ENCODE peak calls at places on chromosomes 5 and 9, in eight cellular contexts. Z, T, D, W, J, F, H and N are unnamed samples.

GRCh38 chr9:86093788-86094555 is 5.4 kb downstream of the GOLM1 start:
- DNase-seq in Z (peak; percentile 81), T (no peak), D (no peak), W (no peak), J (peak; percentile 41), F (no peak), H (no peak), N (no peak)

GRCh38 chr9:81878530-81878929 is 49.7 kb upstream of the SPATA31D4 start:
- DNase-seq in Z (no peak), T (no peak), D (no peak), W (no peak), J (no peak), F (no peak), H (no peak), N (no peak)

GRCh38 chr5:14407051-14407450 is 174.5 kb upstream of the OTULINL start:
- DNase-seq in Z (no peak), T (no peak), D (no peak), W (no peak), J (no peak), F (no peak), H (no peak), N (no peak)

GRCh38 chr5:109281136-109281690 is 128.6 kb downstream of the PJA2 start:
- DNase-seq in Z (peak; percentile 57), T (no peak), D (no peak), W (no peak), J (no peak), F (no peak), H (no peak), N (no peak)

GRCh38 chr5:175252234-175252805 is 191.7 kb downstream of the DRD1 start:
- DNase-seq in Z (no peak), T (no peak), D (no peak), W (no peak), J (no peak), F (no peak), H (no peak), N (no peak)

GRCh38 chr5:78361226-78361993 is 993 bp downstream of the SCAMP1 start:
- DNase-seq in Z (peak; percentile 75), T (peak; percentile 70), D (peak; percentile 63), W (peak; percentile 77), J (peak; percentile 36), F (peak; percentile 70), H (no peak), N (no peak)

GRCh38 chr5:13957032-13957645 is 12.7 kb upstream of the DNAH5 start:
- DNase-seq in Z (peak; percentile 13), T (peak; percentile 26), D (no peak), W (peak; percentile 69), J (peak; percentile 51), F (no peak), H (no peak), N (peak; percentile 27)

GRCh38 chr9:16442622-16443021 is 427.8 kb downstream of the BNC2 start:
- DNase-seq in Z (no peak), T (no peak), D (peak; percentile 29), W (peak; percentile 56), J (no peak), F (no peak), H (no peak), N (no peak)

GRCh38 chr9:2319421-2319820 is 302.2 kb upstream of the VLDLR start:
- DNase-seq in Z (no peak), T (no peak), D (no peak), W (peak; percentile 12), J (no peak), F (no peak), H (no peak), N (no peak)

GRCh38 chr9:77896269-77897245 is 135.1 kb downstream of the GNAQ start:
- DNase-seq in Z (no peak), T (no peak), D (no peak), W (no peak), J (no peak), F (no peak), H (no peak), N (no peak)

GRCh38 chr9:10705383-10705782 is 92.6 kb upstream of the PTPRD start:
- DNase-seq in Z (no peak), T (no peak), D (no peak), W (no peak), J (no peak), F (no peak), H (no peak), N (no peak)

GRCh38 chr5:176152191-176152932 is 85.9 kb upstream of the SIMC1 start:
- DNase-seq in Z (no peak), T (no peak), D (no peak), W (no peak), J (no peak), F (no peak), H (no peak), N (no peak)

DNA sequence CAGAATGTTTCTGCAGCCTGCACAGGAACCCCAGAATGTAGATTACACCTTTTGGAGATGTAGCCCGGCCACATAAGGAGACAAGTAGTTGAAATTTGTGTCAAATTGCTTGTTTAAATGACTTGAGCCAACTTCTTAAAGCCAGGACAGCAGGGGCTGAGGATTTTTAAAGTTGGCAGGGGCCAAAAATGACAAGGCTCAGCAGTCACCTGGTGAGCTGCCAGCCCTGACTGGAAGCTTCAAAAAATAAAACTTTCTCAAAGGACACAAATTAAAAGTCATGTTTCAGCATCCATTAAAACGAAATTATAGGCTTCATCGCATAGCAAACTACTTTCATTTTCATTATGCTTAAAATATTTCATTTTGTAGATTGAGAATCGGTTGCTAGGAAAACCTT is 340.3 kb upstream of the WWC1 start:
- DNase-seq in Z (no peak), T (no peak), D (no peak), W (no peak), J (no peak), F (no peak), H (no peak), N (no peak)
- H3K4me3 ChIP-seq in Z (no peak overlapping the region), T (no peak overlapping the region), D (no peak overlapping the region), W (peak overlapping the region; percentile 44), J (peak overlapping the region; percentile 24), F (peak overlapping the region; percentile 48), H (no peak overlapping the region), N (no peak overlapping the region)

DNA sequence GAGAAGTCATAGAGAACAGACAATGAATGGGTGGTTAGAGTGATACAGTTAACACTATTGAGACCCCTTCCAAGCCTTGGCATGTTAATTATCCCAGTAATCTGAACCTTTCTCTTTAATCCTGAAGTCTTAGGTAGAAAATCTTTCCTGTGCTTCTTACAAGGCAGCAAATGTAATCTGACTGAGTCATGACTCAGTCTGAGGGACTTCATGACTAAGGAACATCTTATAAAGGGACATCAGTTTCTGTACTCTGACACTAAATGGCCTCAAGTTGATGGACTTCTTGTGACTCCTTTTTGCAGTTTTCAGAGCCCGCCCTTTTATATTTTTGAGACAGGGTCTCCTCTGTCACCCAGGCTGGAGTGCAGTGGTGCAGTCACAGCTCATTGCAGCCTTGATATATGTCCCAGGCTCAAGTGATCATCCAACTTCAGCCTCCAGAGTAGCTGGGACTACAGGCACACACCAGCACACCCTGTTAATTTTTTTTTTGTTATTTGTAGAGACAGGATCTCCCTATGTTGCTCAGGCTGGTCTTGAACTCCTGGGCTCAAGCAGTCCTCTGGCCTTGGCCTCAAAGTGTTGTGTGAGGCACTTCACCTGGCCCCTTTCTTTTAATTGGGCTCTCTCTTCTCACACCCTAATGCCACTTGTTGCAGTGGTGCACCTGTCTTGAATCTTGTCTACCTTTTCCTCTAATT is 9.5 kb downstream of the EXOSC3 start:
- DNase-seq in Z (no peak), T (no peak), D (no peak), W (no peak), J (no peak), F (no peak), H (no peak), N (no peak)
- H3K4me3 ChIP-seq in Z (no peak overlapping the region), T (no peak overlapping the region), D (no peak overlapping the region), W (no peak overlapping the region), J (no peak overlapping the region), F (no peak overlapping the region), H (no peak overlapping the region), N (no peak overlapping the region)

DNA sequence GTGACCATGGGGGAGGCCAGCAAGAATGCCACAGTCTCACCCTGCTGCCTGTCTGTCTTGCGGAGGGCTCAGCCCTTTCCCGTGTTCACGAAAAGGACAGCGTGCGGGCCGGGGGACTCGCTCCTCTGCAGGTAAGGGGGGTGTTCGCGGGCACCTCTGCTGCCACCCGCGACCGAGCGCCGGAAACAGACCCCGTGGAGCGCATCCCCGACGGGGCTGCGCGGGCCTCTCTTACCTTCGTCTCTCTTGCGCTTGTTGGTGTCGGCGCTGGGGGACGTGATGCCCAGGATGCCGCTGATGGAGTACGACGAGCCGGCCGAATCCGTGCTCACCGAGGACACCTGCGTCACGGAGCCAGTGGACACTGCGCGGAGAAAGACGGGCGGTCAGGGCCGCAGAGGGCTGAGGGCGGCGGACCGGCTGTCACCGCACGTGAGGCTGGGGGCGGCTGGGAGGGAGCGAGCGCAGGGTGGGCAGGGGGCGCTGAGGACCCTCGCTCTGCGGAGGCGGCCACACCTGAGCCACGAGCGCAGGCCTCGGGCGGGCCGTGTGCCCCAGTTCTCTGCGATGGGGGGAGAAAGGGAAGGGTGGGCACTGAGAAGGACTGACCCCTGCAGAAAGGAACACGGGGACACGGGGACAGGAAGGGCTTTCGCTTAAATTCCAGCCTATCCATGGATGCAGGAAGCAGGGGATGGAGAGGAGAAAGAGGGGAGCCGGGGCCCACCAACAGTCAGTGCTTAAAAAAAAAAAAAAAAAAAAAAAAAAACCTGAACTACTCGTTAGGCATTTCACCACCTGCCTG is 31.5 kb downstream of the PAX5 start:
- DNase-seq in Z (no peak), T (no peak), D (no peak), W (no peak), J (no peak), F (peak; percentile 70), H (no peak), N (no peak)
- H3K4me3 ChIP-seq in Z (no peak overlapping the region), T (no peak overlapping the region), D (no peak overlapping the region), W (no peak overlapping the region), J (no peak overlapping the region), F (no peak overlapping the region), H (no peak overlapping the region), N (peak overlapping the region; percentile 33)

GRCh38 chr9:112620998-112621694 is 96.8 kb downstream of the INIP start:
- DNase-seq in Z (no peak), T (no peak), D (no peak), W (no peak), J (no peak), F (no peak), H (no peak), N (no peak)

GRCh38 chr9:112624711-112625707 is 92.9 kb downstream of the INIP start:
- DNase-seq in Z (no peak), T (no peak), D (no peak), W (no peak), J (no peak), F (no peak), H (no peak), N (no peak)

GRCh38 chr9:112620353-112620752 is 97.6 kb downstream of the INIP start:
- DNase-seq in Z (no peak), T (no peak), D (no peak), W (no peak), J (no peak), F (no peak), H (no peak), N (no peak)

GRCh38 chr9:112618385-112619001 is 99.4 kb downstream of the INIP start:
- DNase-seq in Z (no peak), T (no peak), D (no peak), W (no peak), J (no peak), F (no peak), H (no peak), N (no peak)

GRCh38 chr9:112623198-112623597 is 94.7 kb downstream of the INIP start:
- DNase-seq in Z (no peak), T (no peak), D (no peak), W (no peak), J (no peak), F (no peak), H (no peak), N (no peak)
- H3K4me3 ChIP-seq in Z (no peak overlapping the region), T (no peak overlapping the region), D (no peak overlapping the region), W (no peak overlapping the region), J (no peak overlapping the region), F (no peak overlapping the region), H (no peak overlapping the region), N (no peak overlapping the region)

GRCh38 chr5:24347206-24347605 is 297.6 kb downstream of the CDH10 start:
- DNase-seq in Z (no peak), T (no peak), D (no peak), W (no peak), J (no peak), F (no peak), H (no peak), N (no peak)
- H3K4me3 ChIP-seq in Z (no peak overlapping the region), T (no peak overlapping the region), D (no peak overlapping the region), W (no peak overlapping the region), J (no peak overlapping the region), F (no peak overlapping the region), H (no peak overlapping the region), N (no peak overlapping the region)